ENCODE peak calls at places on chromosomes 11 and 22, in ten cellular contexts. P is EH, W is RCC 7860, V is NCI-H2029, L is myocyte, H is GM19239, E is H54, O is posterior cingulate gyrus, A is T follicular helper cell, J is transverse colon. S is an unnamed sample.
A peak's percentile ranks its signal among the peaks of the same experiment; 100 is the strongest.

GRCh38 chr11:8709002-8709672 is 26.5 kb downstream of the RPL27A start:
- DNase-seq in P (peak; percentile 99), W (no peak), V (no peak), L (peak; percentile 93), H (no peak), E (no peak), O (peak; percentile 39), A (no peak), J (peak; percentile 78), S (peak; percentile 93)

GRCh38 chr11:31844351-31844750 is 33.2 kb upstream of the PAX6 start:
- DNase-seq in P (peak; percentile 16), W (peak; percentile 46), V (no peak), L (no peak), H (no peak), E (no peak), O (no peak), A (no peak), J (no peak), S (no peak)

GRCh38 chr22:47564158-47564450 is 801.7 kb downstream of the TBC1D22A start:
- DNase-seq in P (no peak), W (no peak), V (no peak), L (no peak), H (no peak), E (no peak), O (no peak), A (no peak), J (no peak), S (no peak)

GRCh38 chr22:28514314-28514713 is 165.3 kb downstream of the TTC28 start:
- DNase-seq in P (no peak), W (no peak), V (no peak), L (no peak), H (no peak), E (no peak), O (no peak), A (no peak), J (no peak), S (no peak)

GRCh38 chr22:46763051-46763705 is 728 bp downstream of the TBC1D22A start:
- DNase-seq in P (peak; percentile 51), W (no peak), V (no peak), L (no peak), H (peak; percentile 63), E (no peak), O (no peak), A (no peak), J (peak; percentile 68), S (peak; percentile 85)

GRCh38 chr22:27952779-27953178 is 33.7 kb upstream of the PITPNB start:
- DNase-seq in P (peak; percentile 23), W (no peak), V (no peak), L (no peak), H (no peak), E (no peak), O (no peak), A (no peak), J (no peak), S (no peak)

GRCh38 chr22:42397332-42398246 is 34.6 kb downstream of the NFAM1 start:
- DNase-seq in P (no peak), W (no peak), V (no peak), L (no peak), H (peak; percentile 38), E (no peak), O (no peak), A (no peak), J (peak; percentile 35), S (no peak)

GRCh38 chr11:38543311-38543710 is 1945.3 kb upstream of the RAG2 start:
- DNase-seq in P (peak; percentile 79), W (no peak), V (no peak), L (peak; percentile 37), H (no peak), E (no peak), O (no peak), A (no peak), J (no peak), S (no peak)

GRCh38 chr11:47161134-47161854 is 15.4 kb downstream of the ARFGAP2 start:
- DNase-seq in P (peak; percentile 77), W (peak; percentile 36), V (peak; percentile 46), L (peak; percentile 77), H (peak; percentile 84), E (peak; percentile 87), O (peak; percentile 75), A (peak; percentile 39), J (peak; percentile 69), S (peak; percentile 98)

GRCh38 chr11:14861680-14862079 is 30.4 kb downstream of the CYP2R1 start:
- DNase-seq in P (no peak), W (no peak), V (peak; percentile 46), L (no peak), H (no peak), E (no peak), O (no peak), A (no peak), J (peak; percentile 73), S (no peak)